ENCODE peak calls at places on chromosomes 11 and 22, in eight cellular contexts. A, D, V, O, F, X, C and Q are unnamed samples.

GRCh38 chr11:105156231-105156630 is 16.7 kb upstream of the CARD18 start:
- DNase-seq in A (no peak), D (no peak), V (no peak), O (no peak), F (no peak), X (no peak), C (no peak), Q (no peak)

GRCh38 chr22:20044495-20045151 is 23.7 kb downstream of the TANGO2 start:
- DNase-seq in A (no peak), D (no peak), V (no peak), O (no peak), F (no peak), X (no peak), C (no peak), Q (no peak)

GRCh38 chr11:44600739-44601416 is 35.4 kb downstream of the CD82 start:
- DNase-seq in A (no peak), D (no peak), V (no peak), O (no peak), F (no peak), X (peak), C (no peak), Q (no peak)

GRCh38 chr22:46934746-46935491 is 172.5 kb downstream of the TBC1D22A start:
- DNase-seq in A (peak), D (no peak), V (peak), O (peak), F (peak), X (no peak), C (no peak), Q (peak)

GRCh38 chr11:123203934-123204333 is 8.9 kb upstream of the CLMP start:
- DNase-seq in A (no peak), D (no peak), V (no peak), O (no peak), F (no peak), X (no peak), C (no peak), Q (no peak)

GRCh38 chr11:78138694-78139421 is 568 bp downstream of the ALG8 start:
- DNase-seq in A (peak), D (no peak), V (no peak), O (no peak), F (peak), X (no peak), C (no peak), Q (no peak)

GRCh38 chr11:60922906-60923305 is 1.4 kb upstream of the TMEM132A start:
- DNase-seq in A (no peak), D (no peak), V (no peak), O (no peak), F (no peak), X (no peak), C (no peak), Q (no peak)

GRCh38 chr11:128686745-128687177 is 7.1 kb upstream of the FLI1 start:
- DNase-seq in A (peak), D (peak), V (no peak), O (no peak), F (no peak), X (peak), C (peak), Q (no peak)

GRCh38 chr11:113697798-113698407 is 8.2 kb downstream of the TMPRSS5 start:
- DNase-seq in A (no peak), D (no peak), V (no peak), O (no peak), F (no peak), X (no peak), C (no peak), Q (no peak)

GRCh38 chr11:86592659-86593451 is 79.6 kb downstream of the ME3 start:
- DNase-seq in A (peak), D (peak), V (no peak), O (peak), F (peak), X (no peak), C (no peak), Q (peak)

GRCh38 chr22:41128606-41129005 is 36.2 kb downstream of the EP300 start:
- DNase-seq in A (no peak), D (no peak), V (no peak), O (no peak), F (no peak), X (no peak), C (no peak), Q (no peak)

GRCh38 chr11:74138572-74138971 is 32.2 kb downstream of the C2CD3 start:
- DNase-seq in A (no peak), D (peak), V (peak), O (peak), F (peak), X (no peak), C (no peak), Q (peak)

GRCh38 chr11:69209038-69209350 is 53.3 kb downstream of the SMIM38 start:
- DNase-seq in A (no peak), D (no peak), V (no peak), O (no peak), F (no peak), X (no peak), C (peak), Q (no peak)

GRCh38 chr11:17263803-17264202 is 12.7 kb upstream of the NUCB2 start:
- DNase-seq in A (no peak), D (no peak), V (no peak), O (no peak), F (peak), X (no peak), C (no peak), Q (no peak)